ENCODE peak calls at places on chromosomes 4 and X, in seven cellular contexts. B, C, P, W, Q, X and G are unnamed samples.

GRCh38 chrX:116181300-116181699 is 10.8 kb downstream of the AGTR2 start:
- DNase-seq in B (no peak), C (no peak), P (no peak), W (no peak), Q (no peak), X (no peak), G (no peak)

GRCh38 chr4:182881928-182882327 is 35.3 kb downstream of the DCTD start:
- DNase-seq in B (no peak), C (peak; percentile 89), P (no peak), W (no peak), Q (no peak), X (no peak), G (no peak)

GRCh38 chr4:173124209-173124865 is 44.3 kb upstream of the GALNT7 start:
- DNase-seq in B (no peak), C (no peak), P (no peak), W (no peak), Q (no peak), X (no peak), G (no peak)

GRCh38 chr4:150943831-150944230 is 71.3 kb downstream of the LRBA start:
- DNase-seq in B (no peak), C (no peak), P (no peak), W (no peak), Q (no peak), X (no peak), G (no peak)

GRCh38 chr4:139975830-139976272 is 178.1 kb downstream of the MAML3 start:
- DNase-seq in B (no peak), C (no peak), P (peak; percentile 65), W (no peak), Q (no peak), X (peak; percentile 29), G (no peak)

GRCh38 chrX:37580080-37580479 is 8.6 kb downstream of the LANCL3 start:
- DNase-seq in B (no peak), C (no peak), P (no peak), W (no peak), Q (no peak), X (no peak), G (no peak)

GRCh38 chr4:27081675-27082579 is 221.3 kb downstream of the STIM2 start:
- DNase-seq in B (no peak), C (no peak), P (no peak), W (no peak), Q (no peak), X (no peak), G (no peak)

GRCh38 chrX:427812-428725 is 41.4 kb upstream of the PPP2R3B start:
- DNase-seq in B (no peak), C (no peak), P (no peak), W (no peak), Q (no peak), X (no peak), G (no peak)

GRCh38 chrX:103513476-103514108 is 5.7 kb downstream of the RAB40A start:
- DNase-seq in B (no peak), C (no peak), P (peak; percentile 59), W (no peak), Q (no peak), X (no peak), G (no peak)

GRCh38 chrX:47796433-47796906 is 40.2 kb upstream of the ZNF81 start:
- DNase-seq in B (no peak), C (no peak), P (peak; percentile 86), W (no peak), Q (no peak), X (peak; percentile 7), G (no peak)

GRCh38 chrX:50100188-50100587 is 100.6 kb downstream of the AKAP4 start:
- DNase-seq in B (peak; percentile 1), C (peak; percentile 18), P (peak; percentile 4), W (no peak), Q (no peak), X (peak; percentile 4), G (peak; percentile 14)

GRCh38 chr4:15878011-15878410 is 60.5 kb downstream of the FGFBP1 start:
- DNase-seq in B (no peak), C (no peak), P (no peak), W (no peak), Q (no peak), X (no peak), G (no peak)

GRCh38 chrX:31136144-31136572 is 64.3 kb upstream of the FTHL17 start:
- DNase-seq in B (no peak), C (no peak), P (no peak), W (no peak), Q (no peak), X (no peak), G (no peak)

GRCh38 chrX:44651347-44651746 is 108.7 kb upstream of the FUNDC1 start:
- DNase-seq in B (no peak), C (no peak), P (no peak), W (peak; percentile 0), Q (no peak), X (no peak), G (peak; percentile 3)

GRCh38 chr4:80963051-80963450 is 67.5 kb upstream of the BMP3 start:
- DNase-seq in B (peak; percentile 41), C (no peak), P (peak; percentile 22), W (no peak), Q (no peak), X (peak; percentile 14), G (no peak)

GRCh38 chrX:53281321-53281822 is at the start of gene IQSEC2:
- DNase-seq in B (peak; percentile 73), C (no peak), P (peak; percentile 81), W (peak; percentile 27), Q (peak; percentile 91), X (peak; percentile 68), G (peak; percentile 41)

GRCh38 chr4:23163649-23164436 is 471.1 kb downstream of the GBA3 start:
- DNase-seq in B (no peak), C (no peak), P (no peak), W (no peak), Q (no peak), X (peak; percentile 6), G (no peak)

GRCh38 chr4:145531193-145531592 is 49.5 kb downstream of the SMAD1 start:
- DNase-seq in B (no peak), C (no peak), P (no peak), W (peak; percentile 30), Q (no peak), X (no peak), G (peak; percentile 75)

GRCh38 chr4:121011138-121011537 is 61.2 kb downstream of the NDNF start:
- DNase-seq in B (no peak), C (no peak), P (no peak), W (no peak), Q (no peak), X (no peak), G (no peak)

GRCh38 chr4:153529646-153530045 is 63.5 kb downstream of the TMEM131L start:
- DNase-seq in B (no peak), C (no peak), P (peak; percentile 67), W (no peak), Q (no peak), X (no peak), G (no peak)

GRCh38 chrX:10579018-10579752 is 41.2 kb downstream of the MID1 start:
- DNase-seq in B (peak; percentile 68), C (no peak), P (peak; percentile 89), W (no peak), Q (no peak), X (no peak), G (no peak)

GRCh38 chr4:131566026-131566425 is 1583.1 kb upstream of the PCDH10 start:
- DNase-seq in B (no peak), C (no peak), P (no peak), W (no peak), Q (no peak), X (peak; percentile 9), G (no peak)

GRCh38 chr4:119559044-119559647 is 69.5 kb downstream of the PDE5A start:
- DNase-seq in B (peak; percentile 60), C (peak; percentile 39), P (peak; percentile 71), W (no peak), Q (no peak), X (peak; percentile 21), G (peak; percentile 24)

GRCh38 chrX:7801706-7802105 is 41.3 kb upstream of the VCX start:
- DNase-seq in B (no peak), C (no peak), P (peak; percentile 36), W (no peak), Q (no peak), X (no peak), G (no peak)

GRCh38 chr4:154714339-154715040 is 29.3 kb upstream of the LRAT start:
- DNase-seq in B (no peak), C (no peak), P (peak; percentile 14), W (no peak), Q (no peak), X (no peak), G (no peak)

GRCh38 chr4:8215001-8215427 is 15.9 kb downstream of the SH3TC1 start:
- DNase-seq in B (peak; percentile 54), C (peak; percentile 83), P (peak; percentile 79), W (no peak), Q (no peak), X (no peak), G (no peak)

GRCh38 chrX:124994404-124994803 is 325.3 kb upstream of the TEX13C start:
- DNase-seq in B (no peak), C (no peak), P (no peak), W (no peak), Q (no peak), X (no peak), G (no peak)

GRCh38 chr4:55949480-55949802 is 696 bp downstream of the CEP135 start:
- DNase-seq in B (no peak), C (no peak), P (no peak), W (no peak), Q (no peak), X (no peak), G (no peak)

GRCh38 chrX:21658746-21659145 is 616 bp upstream of the KLHL34 start:
- DNase-seq in B (no peak), C (no peak), P (no peak), W (no peak), Q (peak; percentile 58), X (no peak), G (no peak)